ENCODE peak calls at places on chromosome 5, in five cellular contexts. U is BE2C, A is SK-N-SH, H is endothelial cell, X is WERI-Rb-1. R is an unnamed sample.

GRCh38 chr5:122972877-122973276 is 63.6 kb downstream of the PPIC start:
- DNase-seq in U (no peak), X (no peak), H (no peak), A (no peak), R (no peak)

GRCh38 chr5:106408141-106408540 is 1262.6 kb downstream of the EFNA5 start:
- DNase-seq in X (no peak), U (no peak), A (no peak), H (no peak), R (no peak)

GRCh38 chr5:104061707-104062106 is 499.1 kb upstream of the NUDT12 start:
- DNase-seq in X (no peak), U (no peak), H (no peak), A (no peak), R (no peak)

GRCh38 chr5:109192543-109193281 is 217.1 kb downstream of the PJA2 start:
- DNase-seq in U (no peak), A (no peak), X (no peak), H (no peak), R (no peak)

GRCh38 chr5:152689275-152689711 is 284.2 kb upstream of the NMUR2 start:
- DNase-seq in X (peak; percentile 51), A (no peak), U (no peak), H (no peak), R (no peak)

GRCh38 chr5:79518718-79519117 is 4.8 kb upstream of the HOMER1 start:
- DNase-seq in X (no peak), U (no peak), H (no peak), A (no peak), R (no peak)

GRCh38 chr5:60223342-60223741 is 329.8 kb upstream of the PDE4D start:
- DNase-seq in X (no peak), H (no peak), A (no peak), U (no peak), R (no peak)

GRCh38 chr5:87541668-87542067 is 128.9 kb upstream of the CCNH start:
- DNase-seq in U (no peak), H (no peak), X (no peak), A (no peak), R (no peak)

GRCh38 chr5:111535879-111536549 is 23.7 kb upstream of the STARD4 start:
- DNase-seq in U (no peak), X (no peak), H (no peak), A (peak; percentile 27), R (no peak)

GRCh38 chr5:158364367-158364766 is 505.4 kb upstream of the CLINT1 start:
- DNase-seq in X (no peak), A (no peak), H (no peak), U (no peak), R (no peak)

GRCh38 chr5:171820561-171820960 is 34.9 kb downstream of the SMIM23 start:
- DNase-seq in U (no peak), X (no peak), A (no peak), H (no peak), R (no peak)

GRCh38 chr5:33701251-33701650 is 190.5 kb downstream of the ADAMTS12 start:
- DNase-seq in U (no peak), X (no peak), H (no peak), A (no peak), R (no peak)

GRCh38 chr5:127447822-127448221 is 69.6 kb upstream of the PRRC1 start:
- DNase-seq in A (no peak), U (no peak), X (no peak), H (no peak), R (no peak)

GRCh38 chr5:170632266-170632984 is 128.6 kb downstream of the KCNIP1 start:
- DNase-seq in H (peak; percentile 40), X (no peak), U (no peak), A (no peak), R (peak; percentile 28)

GRCh38 chr5:102114525-102115069 is 181.5 kb downstream of the SLCO4C1 start:
- DNase-seq in U (no peak), X (no peak), A (no peak), H (no peak), R (no peak)

GRCh38 chr5:5592541-5592940 is 170.1 kb downstream of the ICE1 start:
- DNase-seq in U (no peak), H (no peak), A (no peak), X (no peak), R (no peak)

GRCh38 chr5:160835376-160835775 is 16.6 kb downstream of the ATP10B start:
- DNase-seq in U (no peak), A (no peak), H (no peak), X (no peak), R (no peak)

GRCh38 chr5:58188287-58188651 is 271.6 kb downstream of the PLK2 start:
- DNase-seq in X (no peak), H (no peak), A (no peak), U (no peak), R (no peak)

DNA sequence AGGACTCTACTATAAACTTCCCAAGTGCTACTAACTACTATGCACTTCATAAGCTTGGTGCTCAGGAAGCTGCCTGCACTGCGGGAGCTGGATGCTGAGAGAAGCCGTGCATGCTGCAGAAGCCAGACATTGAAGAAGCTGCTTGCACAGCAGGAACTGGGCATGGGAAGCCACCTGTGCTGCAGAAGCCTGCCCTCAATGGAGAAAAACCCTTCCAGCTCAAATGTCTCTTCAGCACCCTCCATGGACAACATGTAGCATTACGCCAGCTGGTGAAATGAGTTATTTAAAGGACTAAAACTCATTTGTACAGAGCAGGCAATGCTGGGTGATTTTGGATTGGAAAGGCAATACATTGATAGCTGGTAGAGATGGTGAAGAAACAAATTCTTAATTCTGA is 247.2 kb downstream of the KIF4B start:
- DNase-seq in H (peak; percentile 13), A (peak; percentile 43), U (no peak), X (peak; percentile 57), R (no peak)
- TF ChIP-seq CTCF in H (peak; percentile 27), A (no peak), U (peak; percentile 26), X (peak; percentile 66), R (peak; percentile 36)

GRCh38 chr5:177303121-177303924 is at the start of the genes PRELID1 and RAB24:
- DNase-seq in X (peak; percentile 67), A (peak; percentile 98), H (peak; percentile 92), U (peak; percentile 94), R (peak; percentile 97)
- TF ChIP-seq CTCF in X (peak; percentile 14), A (peak; percentile 40), H (no peak), U (no peak), R (no peak)

DNA sequence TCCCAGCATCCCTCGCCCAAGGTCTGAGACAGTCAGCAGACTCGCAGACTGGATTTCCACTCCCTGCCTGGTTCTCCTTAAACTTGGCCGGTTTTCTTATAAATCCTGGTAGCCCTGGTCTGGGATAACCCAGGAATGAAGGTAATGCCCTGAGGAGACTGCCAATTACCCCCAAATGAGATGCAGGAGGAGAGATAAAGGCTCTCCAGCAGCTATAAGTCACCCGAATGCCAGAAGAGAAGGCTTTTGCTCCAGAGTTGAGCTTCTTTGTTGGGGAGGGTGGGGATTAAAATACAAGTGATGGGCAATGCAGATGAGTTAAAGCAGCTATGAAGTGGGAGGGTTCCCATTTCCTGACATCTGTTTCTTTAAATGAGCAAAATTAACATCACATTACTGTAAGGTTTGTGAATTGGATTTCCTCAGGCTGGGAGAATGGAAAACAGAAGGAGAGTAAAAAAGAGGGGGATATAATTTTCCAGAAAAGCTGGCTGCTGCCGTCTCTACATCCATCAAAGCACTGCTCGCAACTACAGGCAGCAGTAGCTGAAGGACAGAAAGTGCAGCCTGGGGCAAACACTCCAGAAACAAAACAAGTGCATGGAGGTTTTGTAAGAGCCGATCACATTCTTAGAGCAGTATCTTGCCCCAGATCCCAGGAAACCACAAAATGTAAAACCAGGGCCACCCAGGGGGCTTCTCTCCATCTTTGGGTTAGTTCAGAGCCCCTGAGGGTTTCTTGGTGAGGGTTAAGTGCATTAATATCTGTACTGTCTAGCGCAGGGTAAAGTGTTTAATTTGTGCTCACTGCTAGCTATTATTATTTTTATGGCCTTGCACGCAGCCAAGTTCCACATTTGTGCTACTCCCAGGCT is 177.6 kb upstream of the PANK3 start:
- DNase-seq in U (no peak), H (no peak), A (peak; percentile 58), X (no peak), R (no peak)
- TF ChIP-seq CTCF in U (no peak), H (no peak), A (no peak), X (no peak), R (no peak)

GRCh38 chr5:163369986-163370385 is 67.4 kb upstream of the CCNG1 start:
- DNase-seq in A (no peak), H (no peak), X (no peak), U (no peak), R (no peak)
- TF ChIP-seq CTCF in A (no peak), H (no peak), X (no peak), U (no peak), R (no peak)

GRCh38 chr5:77308154-77308960 is 97.9 kb downstream of the PDE8B start:
- DNase-seq in X (no peak), H (no peak), U (no peak), A (no peak), R (peak; percentile 10)

GRCh38 chr5:77309140-77309539 is 98.7 kb downstream of the PDE8B start:
- DNase-seq in H (no peak), X (no peak), U (no peak), A (no peak), R (no peak)

GRCh38 chr5:77311217-77311571 is 100.7 kb downstream of the PDE8B start:
- DNase-seq in A (no peak), U (no peak), H (no peak), X (no peak), R (no peak)

GRCh38 chr5:77310494-77311216 is 100.2 kb downstream of the PDE8B start:
- DNase-seq in H (no peak), U (no peak), X (no peak), A (no peak), R (no peak)

DNA sequence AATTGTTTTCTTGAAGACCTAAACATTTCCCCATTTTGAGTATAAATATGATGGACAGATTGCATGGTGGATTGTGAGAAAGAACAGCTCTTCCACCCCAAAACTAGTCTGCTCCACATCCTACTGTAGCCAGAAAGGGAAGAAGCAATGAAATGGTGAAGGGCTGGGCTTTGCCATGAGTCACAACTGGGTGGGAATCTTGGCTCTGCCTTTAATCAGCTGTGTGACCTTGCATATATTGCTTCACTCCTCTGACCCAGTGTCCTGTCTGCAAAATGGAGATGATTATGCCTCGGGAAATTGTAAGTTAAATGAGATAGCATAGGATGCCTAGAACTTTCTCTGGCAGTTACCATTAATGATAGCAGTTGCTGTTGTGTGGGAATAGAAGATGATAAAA is 101.9 kb downstream of the PDE8B start:
- DNase-seq in X (no peak), H (no peak), A (no peak), U (no peak), R (no peak)
- TF ChIP-seq CTCF in X (no peak), H (no peak), A (no peak), U (no peak), R (no peak)

GRCh38 chr5:113043491-113043931 is 66.9 kb downstream of the DCP2 start:
- DNase-seq in H (peak; percentile 46), A (peak; percentile 88), U (peak; percentile 81), X (no peak), R (peak; percentile 49)
- TF ChIP-seq CTCF in H (no peak), A (peak; percentile 56), U (peak; percentile 40), X (peak; percentile 27), R (peak; percentile 27)

GRCh38 chr5:41346609-41347008 is 133.3 kb upstream of the C6 start:
- DNase-seq in H (no peak), U (no peak), A (no peak), X (no peak), R (no peak)
- TF ChIP-seq CTCF in H (no peak), U (peak; percentile 27), A (no peak), X (no peak), R (no peak)

GRCh38 chr5:11075010-11075860 is 314.2 kb upstream of the DAP start:
- DNase-seq in X (peak; percentile 48), A (peak; percentile 14), H (peak; percentile 35), U (no peak), R (no peak)
- TF ChIP-seq CTCF in X (peak; percentile 82), A (peak; percentile 39), H (peak; percentile 55), U (peak; percentile 43), R (peak; percentile 21)